ENCODE peak calls at places on chromosomes 16 and 17, in four cellular contexts. X is ovary, R is esophagus squamous epithelium, W is Peyer's patch. B is an unnamed sample.

GRCh38 chr17:74177018-74177450 is 26.4 kb upstream of the RPL38 start:
- DNase-seq in X (no peak), R (no peak), W (no peak), B (no peak)

GRCh38 chr17:10702574-10702973 is 5.2 kb downstream of the ADPRM start:
- DNase-seq in X (no peak), R (no peak), W (no peak), B (no peak)

GRCh38 chr16:66028505-66029216 is 337.8 kb upstream of the CDH5 start:
- DNase-seq in X (no peak), R (no peak), W (peak), B (no peak)

GRCh38 chr17:1495265-1495664 is 2.8 kb upstream of the MYO1C start:
- DNase-seq in X (no peak), R (no peak), W (no peak), B (no peak)

GRCh38 chr17:65173284-65173793 is 36.2 kb downstream of the RGS9 start:
- DNase-seq in X (no peak), R (no peak), W (peak), B (peak)

GRCh38 chr16:87416826-87417471 is 24.8 kb downstream of the MAP1LC3B start:
- DNase-seq in X (peak), R (no peak), W (no peak), B (peak)

GRCh38 chr16:88376053-88376834 is 6.5 kb upstream of the ZNF469 start:
- DNase-seq in X (no peak), R (no peak), W (no peak), B (no peak)

GRCh38 chr16:27254262-27254811 is 14.2 kb downstream of the NSMCE1 start:
- DNase-seq in X (no peak), R (no peak), W (peak), B (no peak)

GRCh38 chr17:44314524-44314868 is 6.1 kb downstream of the RUNDC3A start:
- DNase-seq in X (no peak), R (no peak), W (no peak), B (no peak)

GRCh38 chr17:21042434-21043295 is at the start of gene USP22:
- DNase-seq in X (no peak), R (no peak), W (peak), B (no peak)

GRCh38 chr16:6827931-6828330 is 504.7 kb upstream of the RBFOX1 start:
- DNase-seq in X (no peak), R (no peak), W (no peak), B (no peak)

GRCh38 chr16:75267631-75268264 is 16.3 kb upstream of the BCAR1 start:
- DNase-seq in X (no peak), R (no peak), W (peak), B (no peak)

GRCh38 chr17:75729351-75729750 is 8.1 kb downstream of the ITGB4 start:
- DNase-seq in X (no peak), R (no peak), W (no peak), B (no peak)

GRCh38 chr17:56175299-56175935 is 22.1 kb downstream of the ANKFN1 start:
- DNase-seq in X (no peak), R (no peak), W (no peak), B (no peak)

GRCh38 chr16:29148867-29149272 is 164.0 kb downstream of the LAT start:
- DNase-seq in X (no peak), R (no peak), W (peak), B (no peak)

GRCh38 chr16:2074071-2074470 is 26.3 kb downstream of the TSC2 start:
- DNase-seq in X (no peak), R (no peak), W (no peak), B (no peak)

GRCh38 chr16:104355-104754 is 26.3 kb downstream of the MPG start:
- DNase-seq in X (no peak), R (no peak), W (no peak), B (no peak)

GRCh38 chr16:49484936-49485335 is 111.3 kb downstream of the C16orf78 start:
- DNase-seq in X (no peak), R (no peak), W (no peak), B (no peak)

GRCh38 chr17:3556239-3556904 is 1.2 kb downstream of the TRPV3 start:
- DNase-seq in X (no peak), R (no peak), W (no peak), B (no peak)

GRCh38 chr17:3559270-3559645 is 1.6 kb upstream of the TRPV3 start:
- DNase-seq in X (no peak), R (no peak), W (no peak), B (no peak)

GRCh38 chr17:3557768-3558583 is at the start of gene TRPV3:
- DNase-seq in X (peak), R (peak), W (peak), B (no peak)

GRCh38 chr17:3556905-3557767 is 476 bp downstream of the TRPV3 start:
- DNase-seq in X (no peak), R (no peak), W (peak), B (no peak)

DNA sequence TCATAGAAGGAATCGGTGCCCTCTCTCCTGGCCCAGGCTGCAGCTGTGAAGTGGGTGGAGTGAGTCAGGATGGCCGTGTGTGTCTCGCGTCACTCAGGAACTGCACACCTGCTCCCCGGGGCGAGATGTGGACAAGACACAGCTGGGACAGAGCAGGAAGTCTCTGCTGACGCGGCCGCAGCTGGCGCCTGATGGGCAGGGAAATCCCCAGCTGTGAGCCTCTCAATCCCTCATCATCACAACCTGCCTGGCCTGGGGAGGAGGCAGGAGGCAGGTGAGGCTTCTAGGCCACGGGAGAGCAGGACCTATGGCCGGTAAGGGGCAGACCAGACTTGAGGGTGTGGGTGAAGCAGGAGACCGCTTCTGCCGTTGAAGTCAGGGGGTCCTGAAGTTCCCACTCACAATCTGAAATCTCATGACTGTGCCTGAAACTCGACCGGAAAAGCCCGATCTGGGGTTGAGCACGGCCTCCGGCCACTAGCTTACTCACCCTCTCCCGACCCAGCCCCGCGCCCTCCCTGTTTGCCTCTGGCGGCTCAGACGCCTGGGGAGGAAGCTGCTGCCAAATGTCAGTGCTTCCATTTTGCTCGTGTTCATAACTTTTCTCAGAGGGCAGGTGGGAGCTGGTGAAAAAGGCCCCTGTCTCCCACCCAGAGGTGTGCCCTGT is 1.1 kb upstream of the TRPV3 start:
- DNase-seq in X (no peak), R (peak), W (peak), B (no peak)
- TF ChIP-seq POLR2A in X (no peak), R (no peak), W (peak), B (no peak)

GRCh38 chr17:48578616-48579560 is 738 bp upstream of the HOXB4 start:
- DNase-seq in X (no peak), R (no peak), W (peak), B (no peak)
- TF ChIP-seq POLR2A in X (no peak), R (no peak), W (no peak), B (no peak)

GRCh38 chr17:82440991-82441627 is 9.4 kb downstream of the CYBC1 start:
- DNase-seq in X (no peak), R (no peak), W (no peak), B (no peak)

GRCh38 chr17:82441686-82442487 is 8.7 kb downstream of the CYBC1 start:
- DNase-seq in X (no peak), R (no peak), W (peak), B (no peak)

GRCh38 chr17:82439194-82439828 is 11.2 kb downstream of the CYBC1 start:
- DNase-seq in X (no peak), R (no peak), W (no peak), B (no peak)

GRCh38 chr17:82439829-82440365 is 10.7 kb downstream of the CYBC1 start:
- DNase-seq in X (no peak), R (no peak), W (no peak), B (no peak)

DNA sequence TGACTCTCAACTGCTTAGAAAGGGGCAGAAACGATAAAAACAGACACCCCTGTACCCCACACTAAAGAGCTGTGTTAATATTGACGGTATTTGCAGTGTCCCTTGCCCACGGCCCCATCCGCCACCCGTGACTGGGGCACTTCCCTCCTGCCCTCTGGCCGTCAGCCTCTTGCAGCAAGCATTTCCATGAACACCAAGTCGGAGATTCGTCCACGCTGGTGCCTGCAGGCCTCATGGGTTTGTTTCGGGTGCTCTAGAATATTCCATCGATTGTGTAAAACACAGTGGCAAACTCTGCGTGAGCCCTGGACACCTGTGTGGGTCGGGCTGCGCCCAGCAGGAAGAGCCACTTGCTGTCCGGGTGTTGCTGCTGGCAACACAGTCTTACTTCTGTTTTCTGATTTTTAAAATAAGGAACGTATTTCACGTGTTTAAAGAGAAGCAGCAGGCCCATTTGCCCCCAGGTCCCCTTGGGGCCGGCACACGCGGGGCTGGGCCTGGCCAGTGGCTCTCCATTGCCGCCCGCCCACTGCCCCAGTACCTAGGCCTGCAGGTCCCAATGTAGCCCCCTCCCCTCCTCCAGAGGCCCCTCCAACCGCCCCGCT is 10.1 kb downstream of the CYBC1 start:
- DNase-seq in X (no peak), R (no peak), W (no peak), B (no peak)
- TF ChIP-seq POLR2A in X (no peak), R (no peak), W (no peak), B (no peak)

DNA sequence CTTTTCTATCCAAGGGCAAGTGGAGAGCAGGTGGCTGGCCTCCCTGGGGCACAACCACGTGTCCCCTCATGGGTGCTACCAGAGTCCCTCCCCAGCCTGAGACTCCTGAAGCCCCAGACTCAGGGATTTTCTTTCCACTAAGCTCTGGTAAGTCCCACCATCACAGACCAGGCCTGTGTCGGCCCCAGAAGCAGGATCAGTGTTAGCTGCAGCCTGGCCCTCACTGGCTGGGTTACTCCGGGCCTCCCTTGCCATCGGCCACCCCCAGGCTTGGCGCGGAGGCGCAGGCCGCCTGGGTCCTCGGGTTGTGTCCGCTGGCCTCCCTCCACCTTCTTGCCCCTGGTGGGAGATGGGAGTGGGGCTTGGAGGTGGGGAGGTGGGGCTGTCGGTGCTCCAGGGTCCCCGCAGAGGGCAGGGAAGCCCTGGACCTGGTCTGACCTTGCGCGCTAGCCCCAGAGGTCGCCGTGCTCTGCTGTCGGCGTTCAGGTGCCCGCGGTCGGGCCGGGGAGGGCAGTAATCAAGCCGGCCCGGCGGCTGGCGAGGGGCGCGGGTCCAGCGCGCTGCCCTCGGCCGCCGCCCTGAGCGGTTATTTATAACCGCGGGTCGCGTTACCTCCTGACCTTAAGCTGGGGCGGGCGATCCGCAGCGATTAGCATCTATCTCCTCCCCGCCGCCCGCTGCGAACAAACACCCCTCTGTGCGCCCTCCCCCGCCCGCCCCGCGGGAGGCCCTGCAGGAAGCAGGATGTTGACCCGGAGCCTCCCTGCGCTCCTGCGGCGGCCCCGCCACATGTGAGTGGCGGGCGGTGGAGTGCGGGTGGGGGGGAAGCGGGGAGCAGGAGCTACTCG is 78.1 kb upstream of the TOB1 start:
- DNase-seq in X (peak), R (no peak), W (peak), B (peak)
- TF ChIP-seq POLR2A in X (no peak), R (peak), W (peak), B (no peak)

DNA sequence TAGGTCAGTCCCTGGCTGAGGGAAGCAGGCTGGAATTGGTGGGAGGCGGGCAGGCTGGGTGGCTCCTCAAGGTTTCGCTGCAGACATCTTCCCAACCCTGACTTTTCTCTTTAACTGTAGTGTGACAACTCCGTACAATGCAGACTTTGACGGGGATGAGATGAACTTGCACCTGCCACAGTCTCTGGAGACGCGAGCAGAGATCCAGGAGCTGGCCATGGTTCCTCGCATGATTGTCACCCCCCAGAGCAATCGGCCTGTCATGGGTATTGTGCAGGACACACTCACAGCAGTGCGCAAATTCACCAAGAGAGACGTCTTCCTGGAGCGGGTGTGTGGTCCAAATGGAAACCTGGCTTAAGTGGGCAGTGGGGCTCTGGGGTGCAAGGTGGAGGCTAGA is 15.0 kb downstream of the POLR2A start:
- DNase-seq in X (no peak), R (no peak), W (no peak), B (no peak)
- TF ChIP-seq POLR2A in X (no peak), R (no peak), W (no peak), B (no peak)

GRCh38 chr17:50866950-50867855 is 1.0 kb upstream of the TOB1 start:
- DNase-seq in X (peak), R (peak), W (peak), B (peak)
- TF ChIP-seq POLR2A in X (peak), R (peak), W (peak), B (peak)

DNA sequence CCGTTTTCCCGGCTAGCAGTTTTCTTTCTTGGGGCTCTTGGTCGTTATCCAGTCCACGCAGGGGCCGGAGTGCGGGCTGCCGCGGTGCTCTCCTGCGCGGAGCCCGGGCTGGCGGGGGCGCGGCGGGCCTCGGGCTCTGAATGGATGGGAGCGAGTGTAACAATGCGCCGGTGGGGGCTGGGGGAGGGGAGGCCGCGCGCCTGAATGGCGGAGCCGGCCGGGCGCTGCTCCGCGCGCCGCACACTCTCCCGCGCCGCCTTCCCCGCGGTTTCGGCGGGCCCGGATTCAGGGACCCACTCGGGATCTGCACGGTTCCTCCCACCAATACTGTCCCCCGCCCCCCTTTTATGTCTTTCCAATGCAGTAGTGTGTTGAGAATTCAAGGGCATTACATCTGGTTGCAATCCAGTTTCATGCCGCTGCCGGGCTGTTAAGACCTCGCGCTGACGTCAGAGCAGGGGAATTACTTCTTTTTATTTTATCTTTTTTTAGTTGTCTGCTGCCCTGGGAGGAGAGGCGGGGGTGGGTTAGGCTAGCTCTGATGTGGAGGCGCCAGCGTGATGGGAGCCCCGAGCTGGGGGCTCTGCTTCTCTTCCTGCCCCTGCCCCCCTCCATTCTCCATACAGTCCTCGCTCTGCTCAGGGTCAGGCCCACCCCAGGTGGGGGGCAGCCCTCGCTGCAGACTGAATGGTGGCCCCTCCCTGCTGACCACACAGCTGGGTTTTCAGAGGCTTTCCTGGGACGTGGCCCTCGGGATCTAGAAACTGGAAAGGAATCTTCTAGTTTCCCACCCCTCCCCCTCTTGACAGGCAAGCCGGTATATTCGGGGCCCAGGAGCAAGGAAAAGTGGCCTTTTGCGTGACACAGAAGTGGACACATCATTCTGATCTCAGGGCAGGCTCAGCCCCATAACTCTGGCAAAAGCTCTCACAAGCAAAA is 1.7 kb downstream of the RAI1 start:
- DNase-seq in X (peak), R (no peak), W (peak), B (peak)
- TF ChIP-seq POLR2A in X (peak), R (no peak), W (peak), B (no peak)

GRCh38 chr17:18356624-18357023 is 6.7 kb downstream of the SHMT1 start:
- DNase-seq in X (peak), R (no peak), W (peak), B (peak)
- TF ChIP-seq POLR2A in X (no peak), R (no peak), W (no peak), B (no peak)

GRCh38 chr17:43170140-43170765 is 761 bp upstream of the NBR1 start:
- DNase-seq in X (peak), R (peak), W (peak), B (peak)
- TF ChIP-seq POLR2A in X (peak), R (peak), W (peak), B (peak)

GRCh38 chr17:77503916-77504651 is 363.3 kb downstream of the SEC14L1 start:
- DNase-seq in X (no peak), R (no peak), W (peak), B (peak)

GRCh38 chr17:77501101-77501566 is 360.4 kb downstream of the SEC14L1 start:
- DNase-seq in X (no peak), R (no peak), W (peak), B (peak)

GRCh38 chr17:77503293-77503655 is 362.5 kb downstream of the SEC14L1 start:
- DNase-seq in X (no peak), R (no peak), W (peak), B (no peak)

GRCh38 chr17:77502626-77503292 is 362.0 kb downstream of the SEC14L1 start:
- DNase-seq in X (no peak), R (no peak), W (peak), B (peak)

DNA sequence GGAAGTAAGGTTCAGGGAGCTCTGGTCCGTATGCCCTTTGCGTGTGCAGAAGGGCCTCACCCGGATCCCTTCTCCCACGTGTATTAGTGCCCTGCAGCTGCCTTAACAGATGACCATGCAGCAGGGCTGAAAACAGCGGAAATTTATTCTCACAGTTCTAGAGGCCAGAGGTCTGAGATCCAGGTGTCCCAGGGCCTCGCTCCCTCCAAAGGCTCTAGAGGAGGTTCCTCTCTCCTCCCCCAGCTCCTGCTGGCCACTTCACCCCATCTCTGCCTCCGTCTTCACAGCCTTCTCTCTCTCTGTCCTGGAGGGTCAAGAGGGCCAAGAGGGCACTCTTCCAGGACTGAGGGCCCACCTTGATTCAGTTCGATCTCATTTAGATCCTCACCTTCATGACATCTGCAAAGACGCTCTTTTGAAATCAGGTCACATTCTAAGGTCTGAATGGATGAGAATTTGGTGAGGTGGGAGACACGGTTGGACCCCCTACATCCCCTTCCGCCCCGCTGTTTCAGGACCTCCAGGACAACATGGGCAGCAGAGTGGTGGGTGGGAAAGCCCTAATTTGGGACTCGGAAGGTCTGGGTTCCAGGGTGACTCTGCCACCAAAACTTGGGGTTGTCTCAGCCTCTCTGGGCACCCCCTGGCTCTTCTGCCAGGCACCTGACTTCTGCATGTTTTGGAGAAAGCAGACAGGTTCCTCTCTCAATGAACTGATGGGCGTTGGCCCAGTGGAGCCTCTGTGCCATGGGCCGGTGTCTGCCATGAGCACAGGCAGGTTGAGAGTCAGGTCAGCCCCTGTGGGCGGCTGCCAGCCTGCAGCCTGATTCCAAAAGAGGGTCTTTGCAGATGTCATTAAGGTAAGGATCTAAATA is 361.2 kb downstream of the SEC14L1 start:
- DNase-seq in X (no peak), R (no peak), W (peak), B (peak)
- TF ChIP-seq POLR2A in X (no peak), R (no peak), W (no peak), B (no peak)